ENCODE peak calls at places on chromosome 12, in seven cellular contexts. One of them, this sample, is unnamed. For H3K36me3 and H3K27me3, the result is how much of the 10 kb centered on the place peaks cover.

GRCh38 chr12:46450279-46450748 is 77.7 kb upstream of the SLC38A2 start:
- DNase-seq in aorta: peak
- DNase-seq in GM23338: no peak
- DNase-seq in BE2C: peak
- DNase-seq in H7: no peak
- DNase-seq in uterus: peak
- DNase-seq in cardiac muscle cell: peak
- DNase-seq in this sample: peak

GRCh38 chr12:77724367-77724957 is 106.2 kb upstream of the NAV3 start:
- DNase-seq in BE2C: no peak
- DNase-seq in uterus: no peak
- DNase-seq in GM23338: peak
- DNase-seq in aorta: no peak
- DNase-seq in cardiac muscle cell: peak
- DNase-seq in H7: no peak
- DNase-seq in this sample: no peak

GRCh38 chr12:58491296-58491695 is 429.0 kb downstream of the LRIG3 start:
- DNase-seq in H7: no peak
- DNase-seq in aorta: no peak
- DNase-seq in GM23338: no peak
- DNase-seq in uterus: no peak
- DNase-seq in BE2C: no peak
- DNase-seq in cardiac muscle cell: no peak
- DNase-seq in this sample: no peak

GRCh38 chr12:3976351-3976938 is 103.2 kb upstream of the PARP11 start:
- DNase-seq in aorta: no peak
- DNase-seq in cardiac muscle cell: no peak
- DNase-seq in uterus: no peak
- DNase-seq in H7: no peak
- DNase-seq in BE2C: no peak
- DNase-seq in GM23338: no peak
- DNase-seq in this sample: no peak

GRCh38 chr12:30047499-30048262 is 263.9 kb upstream of the TMTC1 start:
- DNase-seq in H7: no peak
- DNase-seq in GM23338: no peak
- DNase-seq in aorta: no peak
- DNase-seq in uterus: no peak
- DNase-seq in BE2C: no peak
- DNase-seq in cardiac muscle cell: peak
- DNase-seq in this sample: no peak

GRCh38 chr12:20415013-20415412 is 46.7 kb downstream of the PDE3A start:
- DNase-seq in GM23338: no peak
- DNase-seq in aorta: no peak
- DNase-seq in H7: no peak
- DNase-seq in uterus: no peak
- DNase-seq in BE2C: no peak
- DNase-seq in cardiac muscle cell: peak
- DNase-seq in this sample: no peak

GRCh38 chr12:1594045-1594294 is 411 bp downstream of the FBXL14 start:
- DNase-seq in BE2C: peak
- DNase-seq in aorta: peak
- DNase-seq in H7: peak
- DNase-seq in cardiac muscle cell: peak
- DNase-seq in GM23338: peak
- DNase-seq in uterus: peak
- DNase-seq in this sample: peak

GRCh38 chr12:2640709-2641108 is 154.1 kb upstream of the FKBP4 start:
- DNase-seq in H7: no peak
- DNase-seq in uterus: peak
- DNase-seq in BE2C: no peak
- DNase-seq in aorta: peak
- DNase-seq in GM23338: no peak
- DNase-seq in cardiac muscle cell: peak
- DNase-seq in this sample: no peak

GRCh38 chr12:75870878-75871277 is 160.7 kb downstream of the PHLDA1 start:
- DNase-seq in cardiac muscle cell: peak
- DNase-seq in H7: no peak
- DNase-seq in GM23338: no peak
- DNase-seq in BE2C: no peak
- DNase-seq in uterus: no peak
- DNase-seq in aorta: no peak
- DNase-seq in this sample: no peak

GRCh38 chr12:89494411-89495231 is 30.0 kb downstream of the GALNT4 start:
- DNase-seq in uterus: no peak
- DNase-seq in BE2C: no peak
- DNase-seq in aorta: no peak
- DNase-seq in H7: no peak
- DNase-seq in GM23338: no peak
- DNase-seq in cardiac muscle cell: no peak
- DNase-seq in this sample: no peak

GRCh38 chr12:4189721-4190120 is 83.8 kb upstream of the CCND2 start:
- DNase-seq in GM23338: no peak
- DNase-seq in uterus: no peak
- DNase-seq in H7: no peak
- DNase-seq in aorta: no peak
- DNase-seq in BE2C: no peak
- DNase-seq in cardiac muscle cell: no peak
- DNase-seq in this sample: no peak

GRCh38 chr12:106767954-106768501 is 6.5 kb upstream of the RIC8B start:
- DNase-seq in cardiac muscle cell: peak
- DNase-seq in aorta: no peak
- DNase-seq in H7: peak
- DNase-seq in BE2C: no peak
- DNase-seq in uterus: no peak
- DNase-seq in GM23338: peak
- DNase-seq in this sample: no peak

GRCh38 chr12:113092478-113093408 is 36.2 kb downstream of the DTX1 start:
- DNase-seq in GM23338: peak
- DNase-seq in aorta: peak
- DNase-seq in BE2C: no peak
- DNase-seq in uterus: no peak
- DNase-seq in cardiac muscle cell: peak
- DNase-seq in H7: peak
- DNase-seq in this sample: peak

GRCh38 chr12:56682323-56682722 is 5.8 kb downstream of the PTGES3 start:
- DNase-seq in H7: no peak
- DNase-seq in uterus: no peak
- DNase-seq in GM23338: no peak
- DNase-seq in aorta: no peak
- DNase-seq in BE2C: no peak
- DNase-seq in cardiac muscle cell: no peak
- DNase-seq in this sample: no peak

GRCh38 chr12:40692617-40693502 is 621 bp downstream of the CNTN1 start:
- DNase-seq in BE2C: peak
- DNase-seq in H7: peak
- DNase-seq in uterus: peak
- DNase-seq in GM23338: peak
- DNase-seq in aorta: peak
- DNase-seq in cardiac muscle cell: no peak
- DNase-seq in this sample: peak

GRCh38 chr12:76018111-76018510 is 13.5 kb downstream of the PHLDA1 start:
- DNase-seq in BE2C: no peak
- DNase-seq in H7: peak
- DNase-seq in aorta: no peak
- DNase-seq in uterus: no peak
- DNase-seq in GM23338: peak
- DNase-seq in cardiac muscle cell: peak
- DNase-seq in this sample: no peak

GRCh38 chr12:40829738-40830144 is 137.5 kb downstream of the CNTN1 start:
- DNase-seq in BE2C: no peak
- DNase-seq in H7: no peak
- DNase-seq in GM23338: no peak
- DNase-seq in cardiac muscle cell: no peak
- DNase-seq in aorta: no peak
- DNase-seq in uterus: no peak
- DNase-seq in this sample: no peak

GRCh38 chr12:32296541-32296940 is 102.8 kb upstream of the FGD4 start:
- DNase-seq in aorta: no peak
- DNase-seq in uterus: no peak
- DNase-seq in BE2C: no peak
- DNase-seq in GM23338: no peak
- DNase-seq in cardiac muscle cell: peak
- DNase-seq in H7: no peak
- DNase-seq in this sample: no peak

GRCh38 chr12:69653703-69654102 is 43.0 kb upstream of the LRRC10 start:
- DNase-seq in BE2C: no peak
- DNase-seq in cardiac muscle cell: peak
- DNase-seq in GM23338: no peak
- DNase-seq in uterus: no peak
- DNase-seq in aorta: no peak
- DNase-seq in H7: no peak
- DNase-seq in this sample: no peak

GRCh38 chr12:4438834-4439596 is 6.6 kb downstream of the FGF6 start:
- DNase-seq in cardiac muscle cell: no peak
- DNase-seq in uterus: no peak
- DNase-seq in aorta: no peak
- DNase-seq in H7: peak
- DNase-seq in BE2C: no peak
- DNase-seq in GM23338: no peak
- DNase-seq in this sample: no peak

GRCh38 chr12:20409639-20410038 is 41.3 kb downstream of the PDE3A start:
- DNase-seq in BE2C: no peak
- DNase-seq in GM23338: no peak
- DNase-seq in uterus: no peak
- DNase-seq in H7: no peak
- DNase-seq in cardiac muscle cell: no peak
- DNase-seq in aorta: no peak
- DNase-seq in this sample: no peak

GRCh38 chr12:108399514-108399913 is 60.4 kb upstream of the CMKLR1 start:
- DNase-seq in BE2C: no peak
- DNase-seq in aorta: no peak
- DNase-seq in H7: no peak
- DNase-seq in cardiac muscle cell: no peak
- DNase-seq in uterus: peak
- DNase-seq in GM23338: no peak
- DNase-seq in this sample: no peak

GRCh38 chr12:14216405-14217294 is 148.8 kb upstream of the ATF7IP start:
- DNase-seq in uterus: no peak
- DNase-seq in cardiac muscle cell: peak
- DNase-seq in BE2C: no peak
- DNase-seq in H7: no peak
- DNase-seq in aorta: no peak
- DNase-seq in GM23338: no peak
- DNase-seq in this sample: no peak

DNA sequence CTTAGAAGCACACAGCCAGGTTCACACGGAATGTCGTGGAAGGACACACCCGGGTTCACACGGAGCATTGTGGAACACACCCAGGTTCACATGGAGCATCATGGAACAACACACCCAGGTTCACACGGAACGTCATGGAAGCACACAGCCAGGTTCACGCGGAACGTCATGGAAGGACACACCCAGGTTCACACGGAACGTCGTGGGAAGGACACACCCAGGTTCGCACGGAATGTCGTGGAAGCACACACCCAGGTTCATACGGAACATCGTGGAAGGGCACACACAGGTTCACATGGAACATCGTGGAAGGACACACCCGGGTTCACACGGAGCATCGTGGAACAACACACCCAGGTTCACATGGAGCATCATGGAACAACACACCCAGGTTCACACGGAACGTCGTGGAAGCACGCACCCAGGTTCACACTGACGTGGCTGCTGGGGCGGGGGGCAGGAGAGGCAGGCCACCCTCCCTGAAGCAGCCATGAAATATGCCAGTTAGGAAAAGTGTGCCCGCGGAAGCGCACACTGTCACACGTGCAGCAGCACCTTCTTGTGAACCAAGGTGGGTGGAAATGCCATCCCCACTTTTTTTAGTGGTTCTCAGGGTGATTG is 86.4 kb downstream of the EP400 start:
- DNase-seq in cardiac muscle cell: no peak
- DNase-seq in aorta: no peak
- DNase-seq in GM23338: no peak
- DNase-seq in BE2C: no peak
- DNase-seq in uterus: no peak
- DNase-seq in H7: no peak
- DNase-seq in this sample: no peak
- H3K36me3 ChIP-seq in cardiac muscle cell: under half
- H3K36me3 ChIP-seq in aorta: under half
- H3K36me3 ChIP-seq in GM23338: under half
- H3K36me3 ChIP-seq in BE2C: half or more
- H3K36me3 ChIP-seq in uterus: under half
- H3K36me3 ChIP-seq in H7: under half
- H3K36me3 ChIP-seq in this sample: half or more

DNA sequence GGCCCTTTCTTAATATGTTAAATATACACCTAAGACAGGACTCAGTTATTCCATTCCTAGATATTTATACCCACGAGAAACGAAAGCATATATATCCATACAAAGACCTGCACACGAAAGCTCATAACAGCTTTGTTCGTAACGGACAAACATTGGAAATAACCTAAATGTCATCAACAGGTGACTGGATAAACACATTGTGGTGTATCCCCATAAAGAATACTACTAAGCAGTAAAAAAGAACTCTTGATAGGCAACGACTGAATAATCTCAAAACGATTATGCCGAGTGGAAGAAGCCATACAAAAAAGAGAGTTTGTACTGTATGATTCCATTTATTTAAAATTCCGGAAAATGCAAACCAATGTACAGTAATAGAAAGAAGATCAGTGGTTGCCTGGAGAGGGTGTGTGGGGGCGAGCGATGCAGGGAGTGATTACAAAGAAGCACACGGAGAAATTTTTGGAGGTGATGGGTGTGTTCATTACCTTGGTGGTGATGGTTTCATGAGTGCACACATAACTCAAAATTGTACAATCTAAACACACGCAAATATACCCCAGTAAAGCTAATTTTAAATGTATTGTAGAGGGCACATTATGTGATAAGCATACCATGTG is 1.4 kb upstream of the SCN8A start:
- DNase-seq in aorta: no peak
- DNase-seq in cardiac muscle cell: no peak
- DNase-seq in BE2C: no peak
- DNase-seq in H7: no peak
- DNase-seq in GM23338: no peak
- DNase-seq in uterus: no peak
- DNase-seq in this sample: no peak
- H3K4me3 ChIP-seq in aorta: no peak
- H3K4me3 ChIP-seq in cardiac muscle cell: no peak
- H3K4me3 ChIP-seq in BE2C: no peak
- H3K4me3 ChIP-seq in H7: no peak
- H3K4me3 ChIP-seq in GM23338: peak
- H3K4me3 ChIP-seq in uterus: no peak
- H3K4me3 ChIP-seq in this sample: no peak

DNA sequence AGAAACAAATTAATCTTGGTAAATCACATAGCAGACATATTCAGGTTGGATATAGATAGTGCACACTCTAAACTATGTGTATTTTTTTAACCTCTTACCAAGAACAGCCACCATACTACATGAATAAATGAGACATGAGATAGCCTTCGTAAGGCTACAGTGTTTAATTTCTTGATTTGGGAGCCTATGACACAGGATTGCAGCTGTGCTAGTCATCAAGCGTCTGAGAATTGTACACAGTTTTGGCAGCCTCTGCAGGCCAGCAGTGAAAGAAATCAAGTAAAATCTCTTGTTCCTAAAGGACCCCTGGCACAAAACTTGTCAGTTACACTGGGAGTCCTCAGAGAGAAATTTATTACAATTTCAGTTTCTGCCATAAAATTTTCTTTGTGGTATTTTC is 236.1 kb downstream of the C12orf50 start:
- DNase-seq in H7: no peak
- DNase-seq in aorta: no peak
- DNase-seq in uterus: no peak
- DNase-seq in cardiac muscle cell: peak
- DNase-seq in GM23338: no peak
- DNase-seq in BE2C: no peak
- DNase-seq in this sample: no peak
- H3K27me3 ChIP-seq in H7: under half
- H3K27me3 ChIP-seq in aorta: under half
- H3K27me3 ChIP-seq in uterus: under half
- H3K27me3 ChIP-seq in cardiac muscle cell: under half
- H3K27me3 ChIP-seq in GM23338: under half
- H3K27me3 ChIP-seq in BE2C: under half
- H3K27me3 ChIP-seq in this sample: under half

GRCh38 chr12:12123209-12123608 is 52.5 kb downstream of the BCL2L14 start:
- DNase-seq in cardiac muscle cell: peak
- DNase-seq in aorta: no peak
- DNase-seq in BE2C: no peak
- DNase-seq in GM23338: no peak
- DNase-seq in uterus: no peak
- DNase-seq in H7: no peak
- DNase-seq in this sample: no peak
- H3K36me3 ChIP-seq in cardiac muscle cell: under half
- H3K36me3 ChIP-seq in aorta: under half
- H3K36me3 ChIP-seq in BE2C: under half
- H3K36me3 ChIP-seq in GM23338: under half
- H3K36me3 ChIP-seq in uterus: under half
- H3K36me3 ChIP-seq in H7: under half
- H3K36me3 ChIP-seq in this sample: half or more

This sample was measured in lower lobe of right lung.